ENCODE peak calls at places on chromosomes 6 and 20, in five cellular contexts. N is pancreas, T is MM.1S, P is activated B cell treated with CpG ODN at 0.5 μM for 24 hours, Q is hepatocyte. U is an unnamed sample.

GRCh38 chr6:155154158-155154830 is 109.5 kb upstream of the CLDN20 start:
- DNase-seq in T (no peak), Q (peak; percentile 69), P (no peak), N (no peak), U (no peak)

GRCh38 chr20:18739785-18740184 is 73.8 kb upstream of the SCP2D1 start:
- DNase-seq in N (no peak), T (no peak), Q (peak; percentile 63), P (no peak), U (no peak)

GRCh38 chr20:59831901-59832240 is 101.6 kb downstream of the SYCP2 start:
- DNase-seq in P (no peak), N (peak; percentile 18), Q (peak; percentile 6), T (no peak), U (no peak)

GRCh38 chr20:4820833-4821518 is 99.3 kb downstream of the PRND start:
- DNase-seq in Q (no peak), N (no peak), P (no peak), T (no peak), U (no peak)

GRCh38 chr6:91678679-91679078 is 1091.8 kb upstream of the MAP3K7 start:
- DNase-seq in N (no peak), T (no peak), Q (no peak), P (no peak), U (no peak)

GRCh38 chr6:127102299-127102698 is 16.2 kb upstream of the RSPO3 start:
- DNase-seq in P (no peak), T (no peak), N (no peak), Q (peak; percentile 42), U (no peak)

GRCh38 chr6:221531-222349 is 70.5 kb upstream of the DUSP22 start:
- DNase-seq in N (no peak), T (peak; percentile 17), Q (no peak), P (no peak), U (no peak)

GRCh38 chr20:9200620-9201019 is 131.7 kb downstream of the PLCB4 start:
- DNase-seq in Q (peak; percentile 24), P (no peak), T (no peak), N (no peak), U (no peak)

GRCh38 chr6:113763311-113763766 is 93.8 kb upstream of the MARCKS start:
- DNase-seq in T (no peak), Q (no peak), N (no peak), P (no peak), U (no peak)

GRCh38 chr6:138500867-138501446 is 1.7 kb upstream of the NHSL1 start:
- DNase-seq in N (no peak), Q (no peak), T (no peak), P (no peak), U (no peak)

GRCh38 chr6:139853302-139853992 is 479.0 kb upstream of the CITED2 start:
- DNase-seq in T (no peak), P (no peak), Q (peak; percentile 34), N (no peak), U (no peak)

GRCh38 chr6:14762077-14762476 is 483.8 kb upstream of the JARID2 start:
- DNase-seq in T (no peak), N (no peak), P (no peak), Q (peak; percentile 28), U (no peak)

GRCh38 chr20:10807013-10807412 is 133.2 kb upstream of the JAG1 start:
- DNase-seq in P (no peak), Q (no peak), T (no peak), N (no peak), U (no peak)

GRCh38 chr20:19993937-19994667 is 23.1 kb upstream of the NAA20 start:
- DNase-seq in P (no peak), T (no peak), Q (no peak), N (no peak), U (no peak)

GRCh38 chr6:163232015-163232523 is 182.4 kb upstream of the QKI start:
- DNase-seq in T (no peak), N (no peak), P (no peak), Q (no peak), U (no peak)

GRCh38 chr6:139230421-139230840 is 61.4 kb downstream of the TXLNB start:
- DNase-seq in Q (peak; percentile 28), N (no peak), T (peak; percentile 80), P (no peak), U (no peak)

GRCh38 chr6:150418825-150419594 is 50.2 kb downstream of the IYD start:
- DNase-seq in P (peak; percentile 67), Q (peak; percentile 82), T (peak; percentile 43), N (peak; percentile 84), U (peak; percentile 25)

GRCh38 chr6:24307881-24308280 is 50.0 kb downstream of the DCDC2 start:
- DNase-seq in P (no peak), Q (no peak), N (no peak), T (no peak), U (no peak)

GRCh38 chr6:35469711-35470662 is 1.8 kb downstream of the RPL10A start:
- DNase-seq in P (no peak), T (no peak), Q (no peak), N (peak; percentile 76), U (no peak)

GRCh38 chr6:93829009-93829408 is 409.6 kb upstream of the EPHA7 start:
- DNase-seq in T (no peak), N (no peak), Q (no peak), P (no peak), U (no peak)

GRCh38 chr6:152897807-152898399 is 84.9 kb downstream of the FBXO5 start:
- DNase-seq in N (peak; percentile 88), P (peak; percentile 38), T (peak; percentile 46), Q (peak; percentile 70), U (peak; percentile 53)

GRCh38 chr6:149107520-149107919 is 210.0 kb upstream of the TAB2 start:
- DNase-seq in T (no peak), P (no peak), N (no peak), Q (no peak), U (no peak)

GRCh38 chr6:158972241-158973233 is 27.5 kb downstream of the RSPH3 start:
- DNase-seq in P (no peak), T (peak; percentile 34), Q (peak; percentile 74), N (no peak), U (no peak)

GRCh38 chr20:10414982-10415650 is 18.9 kb downstream of the MKKS start:
- DNase-seq in P (no peak), Q (no peak), T (no peak), N (no peak), U (no peak)

GRCh38 chr20:33733654-33734576 is 2.1 kb downstream of the ZNF341 start:
- DNase-seq in Q (peak; percentile 73), N (no peak), P (peak; percentile 24), T (peak; percentile 29), U (no peak)

GRCh38 chr6:170131351-170131750 is 159.5 kb downstream of the DLL1 start:
- DNase-seq in T (no peak), P (no peak), N (peak; percentile 29), Q (no peak), U (no peak)

GRCh38 chr6:21450628-21451027 is 142.9 kb upstream of the SOX4 start:
- DNase-seq in T (no peak), N (no peak), P (no peak), Q (no peak), U (no peak)

GRCh38 chr20:11249239-11249638 is 575.4 kb upstream of the JAG1 start:
- DNase-seq in N (no peak), T (no peak), P (no peak), Q (no peak), U (no peak)

GRCh38 chr6:134740473-134741192 is 209.3 kb downstream of the ALDH8A1 start:
- DNase-seq in N (no peak), T (no peak), P (no peak), Q (no peak), U (no peak)

GRCh38 chr6:43254138-43254817 is 11.0 kb downstream of the TTBK1 start:
- DNase-seq in N (no peak), T (no peak), Q (no peak), P (no peak), U (no peak)

GRCh38 chr20:52060794-52061714 is 130.5 kb downstream of the ZFP64 start:
- DNase-seq in P (no peak), N (no peak), T (no peak), Q (peak; percentile 68), U (no peak)

GRCh38 chr20:31604567-31605030 is 490 bp upstream of the ID1 start:
- DNase-seq in P (no peak), T (no peak), N (no peak), Q (no peak), U (no peak)

GRCh38 chr6:93859964-93860363 is 440.6 kb upstream of the EPHA7 start:
- DNase-seq in Q (no peak), T (no peak), N (no peak), P (no peak), U (no peak)

GRCh38 chr6:109478848-109479624 is 4.0 kb downstream of the ZBTB24 start:
- DNase-seq in P (no peak), N (no peak), Q (no peak), T (no peak), U (no peak)

GRCh38 chr6:3565291-3565690 is 108.4 kb upstream of the SLC22A23 start:
- DNase-seq in Q (no peak), P (no peak), T (no peak), N (no peak), U (no peak)

DNA sequence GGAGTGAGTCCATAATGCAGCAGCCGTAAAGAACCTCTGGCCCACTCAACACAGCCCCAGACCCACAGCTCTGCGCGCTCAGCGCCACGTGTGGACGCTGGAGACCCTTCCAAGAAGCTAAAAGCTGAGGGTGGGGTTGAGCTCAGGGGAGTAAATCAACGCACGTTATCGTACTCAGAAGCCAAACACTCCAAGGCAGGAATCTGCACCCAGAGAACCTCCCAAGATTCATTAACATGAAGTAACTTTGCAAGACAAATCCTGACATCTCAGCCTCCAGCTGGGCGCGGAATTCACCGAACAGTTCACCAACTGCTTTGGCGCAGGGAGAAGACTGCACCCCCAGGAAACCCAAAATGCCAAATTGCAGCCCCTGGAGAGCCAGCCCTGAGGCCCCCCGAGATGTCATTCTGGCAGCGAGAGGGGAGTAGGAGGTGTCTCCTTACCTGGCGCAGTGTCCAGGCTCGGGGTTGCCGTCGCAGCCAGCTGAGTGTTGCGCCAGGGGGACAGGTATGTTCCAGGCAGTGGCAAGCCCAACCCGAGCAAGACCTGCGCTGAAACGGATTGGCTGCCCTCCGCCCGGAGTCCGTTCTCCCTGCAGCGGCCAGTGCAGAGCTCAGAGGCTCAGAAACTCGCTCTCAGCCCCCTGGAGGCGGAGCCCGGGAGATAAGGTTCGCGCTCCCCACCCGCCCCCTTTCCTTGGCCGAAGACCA is at the start of gene COL21A1:
- DNase-seq in T (no peak), N (peak; percentile 57), Q (peak; percentile 69), P (no peak), U (no peak)
- TF ChIP-seq CTCF in T (no peak), N (no peak), Q (peak; percentile 29), P (no peak), U (no peak)

GRCh38 chr6:36839819-36840379 is 655 bp upstream of the CPNE5 start:
- DNase-seq in N (peak; percentile 77), T (peak; percentile 31), Q (peak; percentile 65), P (peak; percentile 36), U (peak; percentile 24)
- TF ChIP-seq CTCF in N (no peak), T (peak; percentile 10), Q (peak; percentile 25), P (no peak), U (no peak)

GRCh38 chr20:41089555-41089954 is 47.8 kb upstream of the PLCG1 start:
- DNase-seq in Q (no peak), P (no peak), N (no peak), T (no peak), U (no peak)
- TF ChIP-seq CTCF in Q (no peak), P (no peak), N (no peak), T (peak; percentile 12), U (no peak)

DNA sequence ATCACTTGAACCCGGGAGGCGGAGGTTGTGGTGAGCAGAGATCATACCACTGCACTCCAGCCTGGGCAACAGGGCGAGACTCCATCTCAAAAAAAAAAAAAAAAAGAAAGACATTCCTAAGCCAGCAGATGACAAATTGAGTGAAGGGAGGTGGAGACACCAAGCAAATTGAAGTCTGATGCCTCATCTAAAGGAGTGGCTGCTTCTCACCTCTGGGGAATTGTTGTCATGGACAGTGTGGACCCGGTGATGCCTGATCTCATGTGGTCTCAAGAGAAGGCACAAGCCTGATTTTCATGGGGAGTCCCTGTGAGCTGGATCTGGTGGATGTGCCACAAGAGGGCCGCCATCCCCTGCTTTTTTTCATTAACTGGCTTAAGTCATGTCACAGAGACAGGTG is 272.0 kb downstream of the ZNF217 start:
- DNase-seq in P (no peak), Q (no peak), T (no peak), N (no peak), U (no peak)
- TF ChIP-seq CTCF in P (no peak), Q (no peak), T (no peak), N (no peak), U (no peak)

U was measured in natural killer cell.